ENCODE peak calls at places on chromosomes 6 and 20, in five cellular contexts. M is GM23248, I is neural progenitor cell, B is left ventricle myocardium inferior, A is iPS DF 6.9. T is an unnamed sample.

GRCh38 chr6:88492824-88493223 is 326.7 kb upstream of the CNR1 start:
- DNase-seq in M (peak; percentile 63), B (no peak), A (no peak), I (peak; percentile 17), T (no peak)

GRCh38 chr20:63502671-63503172 is 3.8 kb upstream of the EEF1A2 start:
- DNase-seq in A (no peak), M (no peak), I (no peak), B (no peak), T (no peak)

GRCh38 chr6:3005077-3005476 is 5.4 kb downstream of the NQO2 start:
- DNase-seq in I (no peak), B (no peak), M (no peak), A (no peak), T (no peak)

GRCh38 chr6:41536884-41537347 is 9.3 kb upstream of the FOXP4 start:
- DNase-seq in I (no peak), M (no peak), B (no peak), A (no peak), T (no peak)

GRCh38 chr6:53492860-53493634 is 51.9 kb downstream of the GCLC start:
- DNase-seq in I (peak; percentile 51), A (no peak), M (peak; percentile 81), B (no peak), T (peak; percentile 65)

GRCh38 chr6:53199156-53199555 is 50.5 kb upstream of the GCM1 start:
- DNase-seq in A (no peak), I (no peak), B (no peak), M (no peak), T (no peak)

GRCh38 chr6:37256692-37257319 is 766 bp upstream of the TBC1D22B start:
- DNase-seq in M (peak; percentile 69), B (no peak), I (peak; percentile 11), A (no peak), T (no peak)

GRCh38 chr20:63696628-63697356 is at the start of gene TNFRSF6B:
- DNase-seq in I (no peak), A (no peak), B (no peak), M (peak; percentile 47), T (peak; percentile 51)

GRCh38 chr20:438581-439469 is 23.5 kb downstream of the TBC1D20 start:
- DNase-seq in I (no peak), M (no peak), A (no peak), B (no peak), T (peak; percentile 55)

GRCh38 chr6:38034269-38034914 is 214.9 kb downstream of the ZFAND3 start:
- DNase-seq in M (peak; percentile 63), B (no peak), I (peak; percentile 17), A (no peak), T (no peak)

GRCh38 chr6:53651764-53652401 is 13.7 kb downstream of the KLHL31 start:
- DNase-seq in M (peak; percentile 80), I (peak; percentile 90), B (peak; percentile 53), A (peak; percentile 48), T (peak; percentile 62)

GRCh38 chr6:37738216-37738615 is 40.5 kb upstream of the MDGA1 start:
- DNase-seq in I (no peak), A (no peak), B (no peak), M (no peak), T (no peak)

GRCh38 chr20:184288-184687 is 5.2 kb downstream of the DEFB128 start:
- DNase-seq in B (no peak), A (no peak), I (no peak), M (no peak), T (no peak)

GRCh38 chr6:33316603-33317417 is 734 bp downstream of the ZBTB22 start:
- DNase-seq in M (no peak), B (peak; percentile 55), I (peak; percentile 26), A (no peak), T (no peak)

GRCh38 chr6:155791891-155792290 is 336.3 kb upstream of the NOX3 start:
- DNase-seq in B (no peak), A (no peak), M (no peak), I (no peak), T (no peak)
- H3K27me3 ChIP-seq in B (peaks cover 5% of the 10 kb centered on the region), A (no peaks in the 10 kb centered on the region), M (no peaks in the 10 kb centered on the region), I (no peaks in the 10 kb centered on the region), T (no peaks in the 10 kb centered on the region)

GRCh38 chr20:45823949-45824835 is 2.9 kb downstream of the TNNC2 start:
- DNase-seq in A (peak; percentile 58), I (peak; percentile 66), M (peak; percentile 65), B (peak; percentile 36), T (peak; percentile 34)
- H3K4me1 ChIP-seq in A (peaks cover 2% of the 10 kb centered on the region), I (peaks cover 5% of the 10 kb centered on the region), M (peaks cover 11% of the 10 kb centered on the region), B (peaks cover 35% of the 10 kb centered on the region), T (no peaks in the 10 kb centered on the region)

GRCh38 chr20:34539756-34540155 is 18.8 kb upstream of the MAP1LC3A start:
- DNase-seq in A (no peak), M (no peak), I (no peak), B (no peak), T (no peak)
- H3K4me3 ChIP-seq in A (no peak overlapping the region), M (no peak overlapping the region), I (no peak overlapping the region), B (no peak overlapping the region), T (no peak overlapping the region)

DNA sequence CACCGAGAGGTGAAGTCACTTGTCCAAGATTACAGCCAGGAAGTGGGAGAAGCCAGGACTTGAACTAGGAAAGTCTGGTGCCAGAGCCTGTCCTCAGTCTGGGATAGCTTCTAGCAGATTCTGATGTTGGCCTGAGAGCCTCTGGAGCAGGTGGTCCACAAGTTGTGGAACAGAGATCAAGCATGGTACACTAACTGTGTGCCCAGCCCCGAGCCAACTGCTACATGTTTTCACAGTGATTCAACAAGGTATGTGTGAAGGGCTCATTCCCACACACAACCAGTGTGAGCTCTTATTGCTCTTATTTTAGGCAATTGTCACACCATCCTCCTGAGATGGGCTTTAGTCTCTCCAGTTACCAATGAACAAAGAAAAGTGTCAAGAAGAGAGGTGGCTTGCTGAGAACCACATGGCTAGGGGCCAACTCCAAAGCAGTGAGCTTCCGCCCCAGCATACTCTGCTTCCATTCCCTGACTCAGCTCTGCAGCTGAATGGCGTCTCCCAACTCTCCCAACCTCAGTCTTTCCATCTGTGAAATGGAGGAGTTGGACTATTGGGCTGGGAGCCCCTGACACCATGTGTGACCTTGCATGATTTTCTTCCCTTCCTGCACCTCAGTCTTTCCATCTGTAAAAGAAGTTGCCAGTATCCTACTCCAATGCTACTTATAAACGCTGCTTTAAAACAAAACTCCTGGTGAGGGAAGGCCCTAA is 41.0 kb downstream of the CDH22 start:
- DNase-seq in I (no peak), M (no peak), A (no peak), B (no peak), T (no peak)
- H3K27me3 ChIP-seq in I (no peaks in the 10 kb centered on the region), M (peaks cover 6% of the 10 kb centered on the region), A (no peaks in the 10 kb centered on the region), B (peaks cover 80% of the 10 kb centered on the region), T (no peaks in the 10 kb centered on the region)

GRCh38 chr20:38862226-38862625 is 56.7 kb downstream of the PPP1R16B start:
- DNase-seq in A (no peak), B (no peak), M (no peak), I (no peak), T (no peak)
- H3K4me1 ChIP-seq in A (no peaks in the 10 kb centered on the region), B (peaks cover 27% of the 10 kb centered on the region), M (no peaks in the 10 kb centered on the region), I (no peaks in the 10 kb centered on the region), T (peaks cover 22% of the 10 kb centered on the region)

DNA sequence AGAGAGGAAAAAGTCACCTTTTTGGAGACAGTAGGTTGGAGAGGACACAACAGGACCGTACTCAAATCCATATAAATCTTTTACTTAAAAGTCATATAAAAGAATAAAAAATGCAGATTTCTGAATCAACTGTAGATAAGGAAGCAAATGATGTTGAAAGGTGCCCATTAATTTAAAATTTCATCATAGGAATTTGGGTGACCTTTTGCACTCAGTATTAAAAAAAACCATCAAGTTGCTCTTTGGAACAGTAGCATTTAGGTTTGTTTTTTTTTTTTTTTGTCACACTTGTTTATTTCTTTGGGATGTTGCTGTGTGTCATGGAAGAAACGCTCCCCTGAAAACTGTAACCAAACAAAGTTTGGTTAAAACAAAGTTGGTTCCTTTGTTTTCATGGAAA is 20.9 kb upstream of the LRRN4 start:
- DNase-seq in I (no peak), B (no peak), A (no peak), M (no peak), T (no peak)
- H3K4me3 ChIP-seq in I (no peak overlapping the region), B (no peak overlapping the region), A (no peak overlapping the region), M (no peak overlapping the region), T (no peak overlapping the region)

GRCh38 chr6:144063246-144063743 is 32.1 kb downstream of the SF3B5 start:
- DNase-seq in A (no peak), I (peak; percentile 38), B (no peak), M (peak; percentile 7), T (no peak)

GRCh38 chr6:144063744-144064401 is 31.5 kb downstream of the SF3B5 start:
- DNase-seq in A (no peak), B (peak; percentile 85), I (peak; percentile 92), M (peak; percentile 67), T (peak; percentile 88)

GRCh38 chr6:144066255-144066654 is 29.1 kb downstream of the SF3B5 start:
- DNase-seq in A (no peak), B (no peak), I (no peak), M (no peak), T (no peak)

GRCh38 chr6:144064402-144064830 is 31.0 kb downstream of the SF3B5 start:
- DNase-seq in M (peak; percentile 43), I (peak; percentile 70), B (peak; percentile 31), A (no peak), T (peak; percentile 48)

GRCh38 chr6:144064831-144065668 is 30.3 kb downstream of the SF3B5 start:
- DNase-seq in B (no peak), M (peak; percentile 33), A (no peak), I (peak; percentile 56), T (no peak)
- H3K27me3 ChIP-seq in B (peaks cover 59% of the 10 kb centered on the region), M (peaks cover 63% of the 10 kb centered on the region), A (peaks cover 31% of the 10 kb centered on the region), I (peaks cover 91% of the 10 kb centered on the region), T (no peaks in the 10 kb centered on the region)

GRCh38 chr20:31700747-31701146 is 21.9 kb downstream of the BCL2L1 start:
- DNase-seq in M (no peak), I (no peak), A (no peak), B (no peak), T (no peak)
- H3K4me1 ChIP-seq in M (peaks cover 42% of the 10 kb centered on the region), I (no peaks in the 10 kb centered on the region), A (peaks cover 1% of the 10 kb centered on the region), B (peaks cover 98% of the 10 kb centered on the region), T (peaks cover 16% of the 10 kb centered on the region)

T was measured in naive thymus-derived CD4-positive, alpha-beta T cell.